ENCODE peak calls at places on chromosomes 5 and 9, in six cellular contexts. T, U, V, F, H and R are unnamed samples.
A peak's percentile ranks its signal among the peaks of the same experiment; 100 is the strongest.

GRCh38 chr9:132197315-132197714 is 35.5 kb downstream of the NTNG2 start:
- DNase-seq in T (no peak), U (no peak), V (no peak), F (no peak), H (no peak), R (no peak)

GRCh38 chr9:21077842-21078241 is at the start of gene IFNB1:
- DNase-seq in T (no peak), U (no peak), V (no peak), F (no peak), H (no peak), R (no peak)

GRCh38 chr5:158450761-158451160 is 591.8 kb upstream of the CLINT1 start:
- DNase-seq in T (peak; percentile 50), U (no peak), V (no peak), F (no peak), H (peak; percentile 8), R (no peak)

GRCh38 chr9:5574097-5574496 is 54.8 kb upstream of the RIC1 start:
- DNase-seq in T (no peak), U (no peak), V (no peak), F (no peak), H (no peak), R (no peak)

GRCh38 chr5:157463621-157464407 is 3.8 kb downstream of the NIPAL4 start:
- DNase-seq in T (peak; percentile 57), U (no peak), V (no peak), F (no peak), H (peak; percentile 97), R (no peak)

GRCh38 chr5:114830114-114830513 is 339.6 kb downstream of the TRIM36 start:
- DNase-seq in T (no peak), U (no peak), V (peak; percentile 24), F (no peak), H (no peak), R (peak; percentile 17)

GRCh38 chr5:170572453-170572852 is 68.6 kb downstream of the KCNIP1 start:
- DNase-seq in T (no peak), U (no peak), V (no peak), F (no peak), H (no peak), R (no peak)

GRCh38 chr9:104073770-104074133 is 20.4 kb upstream of the SMC2 start:
- DNase-seq in T (no peak), U (no peak), V (no peak), F (no peak), H (no peak), R (no peak)

GRCh38 chr5:176985516-176985915 is 21.1 kb downstream of the UIMC1 start:
- DNase-seq in T (no peak), U (no peak), V (no peak), F (no peak), H (no peak), R (no peak)

GRCh38 chr5:6584101-6584645 is 48.7 kb downstream of the NSUN2 start:
- DNase-seq in T (no peak), U (no peak), V (no peak), F (no peak), H (no peak), R (no peak)

GRCh38 chr5:168360521-168361285 is 69.3 kb downstream of the WWC1 start:
- DNase-seq in T (no peak), U (no peak), V (no peak), F (no peak), H (no peak), R (no peak)

GRCh38 chr5:90873033-90873517 is 314.5 kb downstream of the ADGRV1 start:
- DNase-seq in T (no peak), U (no peak), V (no peak), F (no peak), H (no peak), R (no peak)

GRCh38 chr5:92890841-92891244 is 690.2 kb downstream of the NR2F1-AS1 start:
- DNase-seq in T (peak; percentile 48), U (no peak), V (no peak), F (no peak), H (no peak), R (no peak)

GRCh38 chr5:145934276-145934675 is 2.1 kb upstream of the SH3RF2 start:
- DNase-seq in T (no peak), U (no peak), V (no peak), F (no peak), H (no peak), R (no peak)

GRCh38 chr9:132881826-132882225 is 3.1 kb downstream of the SPACA9 start:
- DNase-seq in T (no peak), U (no peak), V (no peak), F (no peak), H (no peak), R (no peak)

GRCh38 chr5:14402424-14402823 is 179.2 kb upstream of the OTULINL start:
- DNase-seq in T (no peak), U (no peak), V (no peak), F (no peak), H (no peak), R (no peak)

DNA sequence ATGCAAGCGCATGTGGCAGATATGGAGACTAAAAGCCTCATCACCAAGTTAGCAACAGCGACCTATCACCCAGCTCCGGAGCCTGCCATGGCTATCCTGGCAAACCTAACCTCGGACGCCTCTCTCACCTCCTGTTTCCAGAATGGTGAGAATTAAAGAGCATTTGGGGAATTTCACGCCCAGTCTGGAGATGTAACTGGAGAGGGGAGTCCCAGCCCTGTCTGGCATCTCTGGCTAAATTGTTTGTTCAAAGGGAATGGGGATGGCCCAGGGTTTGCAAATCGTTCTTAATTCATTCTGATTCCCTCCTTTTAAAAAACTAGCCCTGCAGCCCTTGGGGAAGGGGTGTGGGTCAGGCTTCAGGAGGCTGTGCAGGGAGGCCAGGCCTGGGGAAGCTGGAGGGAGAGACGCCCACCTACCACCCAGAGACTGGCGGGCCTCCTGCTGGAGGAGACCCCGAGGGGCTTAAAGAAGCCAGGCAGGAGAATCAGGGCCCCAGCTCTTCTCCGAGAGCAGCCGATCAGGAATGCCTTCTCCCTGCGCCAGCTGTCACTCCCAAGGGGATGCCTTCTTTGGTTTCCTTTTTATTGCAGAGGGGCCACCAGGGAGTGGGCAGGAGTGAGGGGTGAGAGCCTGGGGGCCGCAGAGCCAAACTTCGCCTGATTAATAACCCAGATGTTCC is 971 bp upstream of the COL5A1 start:
- DNase-seq in T (no peak), U (peak; percentile 98), V (no peak), F (no peak), H (no peak), R (no peak)
- H3K27ac ChIP-seq in T (peak overlapping the region; percentile 49), U (peak overlapping the region; percentile 91), V (no peak overlapping the region), F (no peak overlapping the region), H (peak overlapping the region; percentile 0), R (no peak overlapping the region)

DNA sequence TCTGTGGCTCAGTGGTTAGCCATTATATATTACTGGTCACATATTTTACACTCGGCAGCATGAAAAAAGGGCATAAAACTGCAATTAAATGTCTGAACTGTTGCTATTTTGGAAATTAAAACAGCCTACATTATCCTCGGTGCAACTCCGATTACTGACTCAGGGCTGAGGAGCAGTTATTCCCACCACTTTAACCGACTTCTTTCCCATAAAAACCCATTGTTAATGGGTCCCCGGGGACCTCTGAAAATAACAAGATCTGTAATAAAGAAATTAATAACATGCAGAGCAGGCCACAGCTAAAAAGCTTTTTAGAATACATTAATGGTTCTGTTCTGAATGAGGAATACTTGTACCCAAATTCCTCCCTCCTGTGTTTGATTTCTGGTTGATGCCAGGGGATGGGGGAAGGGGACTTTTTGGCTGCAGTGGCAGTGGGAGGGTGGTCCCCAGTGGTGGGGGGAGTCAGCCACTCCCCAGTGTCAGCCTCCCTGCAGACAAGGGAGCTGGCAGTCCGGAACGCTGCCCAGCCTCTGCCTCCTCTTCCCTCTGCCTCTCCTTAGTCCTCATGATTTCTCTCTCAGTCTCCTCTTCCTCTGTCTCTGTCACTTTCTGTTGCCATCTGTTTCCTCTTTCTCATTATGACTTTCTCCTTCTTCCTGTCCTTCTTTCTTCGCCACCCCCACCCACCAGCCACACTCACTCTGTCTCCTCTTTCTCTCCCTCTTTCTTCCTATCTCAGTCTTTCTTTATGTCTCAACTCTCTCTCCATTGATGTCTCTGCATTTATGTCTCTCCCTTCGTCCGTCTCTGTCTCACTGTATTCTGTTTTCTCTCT is 59.0 kb upstream of the ZBTB43 start:
- DNase-seq in T (no peak), U (no peak), V (no peak), F (peak; percentile 20), H (no peak), R (no peak)
- H3K4me1 ChIP-seq in T (no peaks in the 10 kb centered on the region), U (no peaks in the 10 kb centered on the region), V (no peaks in the 10 kb centered on the region), F (no peaks in the 10 kb centered on the region), H (no peaks in the 10 kb centered on the region), R (no peaks in the 10 kb centered on the region)

GRCh38 chr9:91422832-91423711 is 560 bp downstream of the NFIL3 start:
- DNase-seq in T (peak; percentile 85), U (peak; percentile 77), V (peak; percentile 56), F (peak; percentile 72), H (peak; percentile 94), R (peak; percentile 61)
- H2BK15ac ChIP-seq in T (no peak overlapping the region), U (no peak overlapping the region), V (no peak overlapping the region), F (no peak overlapping the region), H (peak overlapping the region; percentile 67), R (no peak overlapping the region)

DNA sequence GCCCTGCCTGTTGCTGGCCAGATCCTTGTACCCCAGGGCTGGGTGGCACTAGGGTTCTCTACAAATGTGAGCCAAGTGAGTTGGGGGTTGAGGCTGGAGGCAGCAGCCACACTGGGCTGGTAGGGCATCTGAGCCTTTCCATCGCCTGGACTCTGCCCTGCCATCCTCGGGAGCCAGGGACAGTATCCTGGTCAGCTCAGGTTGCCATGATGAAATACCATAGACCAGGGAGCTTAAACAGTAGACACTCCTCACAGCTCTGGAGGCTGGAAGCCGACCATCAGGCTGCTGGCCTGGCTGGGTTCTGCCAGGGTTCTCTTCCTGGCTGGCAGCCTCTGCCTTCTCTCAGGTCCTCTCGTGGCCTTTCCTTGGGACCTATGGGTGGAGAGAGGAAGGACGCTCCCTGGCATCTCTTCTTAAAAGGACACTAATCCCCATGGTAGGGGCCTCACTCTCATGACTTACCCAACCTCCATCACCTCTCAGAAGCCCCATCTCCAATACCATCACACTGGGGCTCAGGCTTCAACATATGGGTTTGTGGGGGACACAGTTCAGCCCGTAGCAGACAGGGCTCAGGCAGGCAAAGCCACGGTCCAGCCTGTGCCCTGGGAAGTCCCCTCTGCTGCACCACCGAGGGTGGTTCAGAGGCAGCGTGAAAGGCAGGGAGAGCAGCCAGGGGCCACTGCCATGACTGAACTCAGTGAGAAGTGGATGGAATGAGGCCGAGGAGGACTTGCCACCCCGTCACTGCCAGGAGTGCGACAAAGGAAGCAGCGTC is 50.1 kb downstream of the HMCN2 start:
- DNase-seq in T (no peak), U (no peak), V (no peak), F (no peak), H (no peak), R (no peak)
- H3K27ac ChIP-seq in T (no peak overlapping the region), U (no peak overlapping the region), V (no peak overlapping the region), F (no peak overlapping the region), H (no peak overlapping the region), R (no peak overlapping the region)

GRCh38 chr9:34253460-34253837 is 74.6 kb downstream of the UBAP1 start:
- DNase-seq in T (peak; percentile 70), U (no peak), V (no peak), F (no peak), H (no peak), R (no peak)
- H3K4me1 ChIP-seq in T (peaks cover 23% of the 10 kb centered on the region), U (no peaks in the 10 kb centered on the region), V (no peaks in the 10 kb centered on the region), F (no peaks in the 10 kb centered on the region), H (peaks cover 28% of the 10 kb centered on the region), R (no peaks in the 10 kb centered on the region)

GRCh38 chr9:102974530-102974929 is 20.6 kb upstream of the CYLC2 start:
- DNase-seq in T (no peak), U (no peak), V (no peak), F (no peak), H (no peak), R (no peak)
- H2BK15ac ChIP-seq in T (no peak overlapping the region), U (no peak overlapping the region), V (no peak overlapping the region), F (no peak overlapping the region), H (no peak overlapping the region), R (no peak overlapping the region)